ENCODE peak calls at places on chromosomes 7 and 10, in eight cellular contexts. L is Calu3; K is GM13976; Y is GM04503; A is substantia nigra; O is Ammon's horn; G is stimulated activated CD4-positive, alpha-beta T cell treated with anti-CD3 and anti-CD28 coated beads, Interleukin-12 subunit alpha, Interleukin-12 subunit beta, amount 100 ng/mL, for 24 hours; E is WTC11. F is an unnamed sample.

GRCh38 chr7:121529003-121529402 is 132.9 kb upstream of the FAM3C start:
- DNase-seq in L (no peak), K (no peak), Y (no peak), A (no peak), O (no peak), G (no peak), E (no peak), F (no peak)

GRCh38 chr7:11716185-11716584 is 115.8 kb downstream of the THSD7A start:
- DNase-seq in L (peak; percentile 17), K (no peak), Y (peak; percentile 12), A (no peak), O (no peak), G (no peak), E (no peak), F (no peak)

GRCh38 chr10:48634984-48635557 is 30.2 kb upstream of the ARHGAP22 start:
- DNase-seq in L (no peak), K (no peak), Y (no peak), A (no peak), O (no peak), G (no peak), E (no peak), F (no peak)

GRCh38 chr10:17219024-17219423 is 9.0 kb upstream of the VIM start:
- DNase-seq in L (no peak), K (no peak), Y (no peak), A (no peak), O (no peak), G (no peak), E (no peak), F (no peak)

GRCh38 chr7:90626011-90626410 is 29.9 kb downstream of the CDK14 start:
- DNase-seq in L (no peak), K (no peak), Y (no peak), A (no peak), O (no peak), G (no peak), E (no peak), F (no peak)

GRCh38 chr7:39609084-39609461 is 14.3 kb upstream of the RALA start:
- DNase-seq in L (no peak), K (no peak), Y (no peak), A (no peak), O (no peak), G (no peak), E (no peak), F (no peak)

GRCh38 chr10:17001961-17002749 is 127.5 kb downstream of the CUBN start:
- DNase-seq in L (no peak), K (no peak), Y (peak; percentile 99), A (no peak), O (peak; percentile 40), G (no peak), E (no peak), F (no peak)

GRCh38 chr10:22560391-22561239 is 153.8 kb downstream of the PIP4K2A start:
- DNase-seq in L (no peak), K (no peak), Y (no peak), A (no peak), O (no peak), G (no peak), E (no peak), F (no peak)

GRCh38 chr10:71797533-71798307 is 24.4 kb upstream of the VSIR start:
- DNase-seq in L (no peak), K (no peak), Y (no peak), A (no peak), O (peak; percentile 48), G (no peak), E (no peak), F (no peak)

GRCh38 chr10:105691811-105692210 is 1050.7 kb downstream of the SORCS3 start:
- DNase-seq in L (no peak), K (no peak), Y (no peak), A (no peak), O (peak; percentile 12), G (no peak), E (peak; percentile 11), F (peak; percentile 3)